ENCODE peak calls at places on chromosome 4, in nine cellular contexts. One of them, this sample, is unnamed.

GRCh38 chr4:1596393-1596792 is 87.7 kb downstream of the FAM53A start:
- DNase-seq in AG20443: no peak
- DNase-seq in LoVo: no peak
- DNase-seq in GM13976: no peak
- DNase-seq in EH: no peak
- DNase-seq in nucleus accumbens: no peak
- DNase-seq in choroid plexus epithelial cell: no peak
- DNase-seq in AG04449: no peak
- DNase-seq in activated CD4-positive, CD25-positive, alpha-beta regulatory T cell: no peak
- DNase-seq in this sample: no peak

GRCh38 chr4:186651624-186652023 is 72.0 kb downstream of the FAT1 start:
- DNase-seq in AG20443: no peak
- DNase-seq in LoVo: no peak
- DNase-seq in GM13976: no peak
- DNase-seq in EH: no peak
- DNase-seq in nucleus accumbens: no peak
- DNase-seq in choroid plexus epithelial cell: peak
- DNase-seq in AG04449: no peak
- DNase-seq in activated CD4-positive, CD25-positive, alpha-beta regulatory T cell: no peak
- DNase-seq in this sample: peak

GRCh38 chr4:1543976-1544375 is 137.7 kb upstream of the NKX1-1 start:
- DNase-seq in AG20443: no peak
- DNase-seq in LoVo: no peak
- DNase-seq in GM13976: no peak
- DNase-seq in EH: no peak
- DNase-seq in nucleus accumbens: no peak
- DNase-seq in choroid plexus epithelial cell: no peak
- DNase-seq in AG04449: no peak
- DNase-seq in activated CD4-positive, CD25-positive, alpha-beta regulatory T cell: no peak
- DNase-seq in this sample: no peak

GRCh38 chr4:108417923-108418322 is 202.5 kb upstream of the RPL34 start:
- DNase-seq in AG20443: no peak
- DNase-seq in LoVo: no peak
- DNase-seq in GM13976: no peak
- DNase-seq in EH: peak
- DNase-seq in nucleus accumbens: no peak
- DNase-seq in choroid plexus epithelial cell: peak
- DNase-seq in AG04449: no peak
- DNase-seq in activated CD4-positive, CD25-positive, alpha-beta regulatory T cell: no peak
- DNase-seq in this sample: no peak

GRCh38 chr4:143402776-143403550 is 66.3 kb downstream of the GAB1 start:
- DNase-seq in AG20443: no peak
- DNase-seq in LoVo: no peak
- DNase-seq in GM13976: no peak
- DNase-seq in EH: no peak
- DNase-seq in nucleus accumbens: no peak
- DNase-seq in choroid plexus epithelial cell: no peak
- DNase-seq in AG04449: no peak
- DNase-seq in activated CD4-positive, CD25-positive, alpha-beta regulatory T cell: no peak
- DNase-seq in this sample: peak

GRCh38 chr4:30743897-30744296 is 23.7 kb downstream of the PCDH7 start:
- DNase-seq in AG20443: no peak
- DNase-seq in LoVo: no peak
- DNase-seq in GM13976: no peak
- DNase-seq in EH: no peak
- DNase-seq in nucleus accumbens: no peak
- DNase-seq in choroid plexus epithelial cell: no peak
- DNase-seq in AG04449: no peak
- DNase-seq in activated CD4-positive, CD25-positive, alpha-beta regulatory T cell: no peak
- DNase-seq in this sample: no peak

GRCh38 chr4:48095441-48095840 is 38.6 kb downstream of the TXK start:
- DNase-seq in AG20443: no peak
- DNase-seq in LoVo: no peak
- DNase-seq in GM13976: no peak
- DNase-seq in EH: no peak
- DNase-seq in nucleus accumbens: no peak
- DNase-seq in choroid plexus epithelial cell: no peak
- DNase-seq in AG04449: no peak
- DNase-seq in activated CD4-positive, CD25-positive, alpha-beta regulatory T cell: no peak
- DNase-seq in this sample: no peak

GRCh38 chr4:1409806-1410425 is 3.7 kb upstream of the NKX1-1 start:
- DNase-seq in AG20443: no peak
- DNase-seq in LoVo: no peak
- DNase-seq in GM13976: peak
- DNase-seq in EH: no peak
- DNase-seq in nucleus accumbens: no peak
- DNase-seq in choroid plexus epithelial cell: no peak
- DNase-seq in AG04449: no peak
- DNase-seq in activated CD4-positive, CD25-positive, alpha-beta regulatory T cell: no peak
- DNase-seq in this sample: no peak

GRCh38 chr4:931194-931959 is 739 bp downstream of the GAK start:
- DNase-seq in AG20443: peak
- DNase-seq in LoVo: no peak
- DNase-seq in GM13976: no peak
- DNase-seq in EH: peak
- DNase-seq in nucleus accumbens: no peak
- DNase-seq in choroid plexus epithelial cell: peak
- DNase-seq in AG04449: no peak
- DNase-seq in activated CD4-positive, CD25-positive, alpha-beta regulatory T cell: no peak
- DNase-seq in this sample: no peak

GRCh38 chr4:144646523-144647094 is 653 bp downstream of the HHIP start:
- DNase-seq in AG20443: peak
- DNase-seq in LoVo: no peak
- DNase-seq in GM13976: peak
- DNase-seq in EH: peak
- DNase-seq in nucleus accumbens: no peak
- DNase-seq in choroid plexus epithelial cell: peak
- DNase-seq in AG04449: no peak
- DNase-seq in activated CD4-positive, CD25-positive, alpha-beta regulatory T cell: no peak
- DNase-seq in this sample: peak

GRCh38 chr4:33658971-33659370 is 2585.3 kb downstream of the ARAP2 start:
- DNase-seq in AG20443: no peak
- DNase-seq in LoVo: no peak
- DNase-seq in GM13976: no peak
- DNase-seq in EH: no peak
- DNase-seq in nucleus accumbens: no peak
- DNase-seq in choroid plexus epithelial cell: no peak
- DNase-seq in AG04449: no peak
- DNase-seq in activated CD4-positive, CD25-positive, alpha-beta regulatory T cell: no peak
- DNase-seq in this sample: peak

GRCh38 chr4:95537181-95537580 is 11.6 kb downstream of the UNC5C start:
- DNase-seq in AG20443: no peak
- DNase-seq in LoVo: no peak
- DNase-seq in GM13976: no peak
- DNase-seq in EH: no peak
- DNase-seq in nucleus accumbens: no peak
- DNase-seq in choroid plexus epithelial cell: no peak
- DNase-seq in AG04449: no peak
- DNase-seq in activated CD4-positive, CD25-positive, alpha-beta regulatory T cell: no peak
- DNase-seq in this sample: peak

GRCh38 chr4:151674804-151675290 is 86.0 kb downstream of the GATB start:
- DNase-seq in AG20443: peak
- DNase-seq in LoVo: no peak
- DNase-seq in GM13976: no peak
- DNase-seq in EH: no peak
- DNase-seq in nucleus accumbens: no peak
- DNase-seq in choroid plexus epithelial cell: peak
- DNase-seq in AG04449: no peak
- DNase-seq in activated CD4-positive, CD25-positive, alpha-beta regulatory T cell: no peak
- DNase-seq in this sample: peak

GRCh38 chr4:44447563-44448504 is 775 bp downstream of the KCTD8 start:
- DNase-seq in AG20443: peak
- DNase-seq in LoVo: no peak
- DNase-seq in GM13976: peak
- DNase-seq in EH: no peak
- DNase-seq in nucleus accumbens: peak
- DNase-seq in choroid plexus epithelial cell: peak
- DNase-seq in AG04449: no peak
- DNase-seq in activated CD4-positive, CD25-positive, alpha-beta regulatory T cell: no peak
- DNase-seq in this sample: peak

GRCh38 chr4:127782275-127783025 is at the start of gene HSPA4L:
- DNase-seq in AG20443: peak
- DNase-seq in LoVo: peak
- DNase-seq in GM13976: peak
- DNase-seq in EH: peak
- DNase-seq in nucleus accumbens: peak
- DNase-seq in choroid plexus epithelial cell: peak
- DNase-seq in AG04449: no peak
- DNase-seq in activated CD4-positive, CD25-positive, alpha-beta regulatory T cell: peak
- DNase-seq in this sample: peak

GRCh38 chr4:108118505-108118904 is 50.2 kb downstream of the LEF1 start:
- DNase-seq in AG20443: no peak
- DNase-seq in LoVo: peak
- DNase-seq in GM13976: peak
- DNase-seq in EH: no peak
- DNase-seq in nucleus accumbens: no peak
- DNase-seq in choroid plexus epithelial cell: peak
- DNase-seq in AG04449: no peak
- DNase-seq in activated CD4-positive, CD25-positive, alpha-beta regulatory T cell: peak
- DNase-seq in this sample: no peak

GRCh38 chr4:27770895-27771294 is 910.3 kb downstream of the STIM2 start:
- DNase-seq in AG20443: no peak
- DNase-seq in LoVo: no peak
- DNase-seq in GM13976: no peak
- DNase-seq in EH: no peak
- DNase-seq in nucleus accumbens: no peak
- DNase-seq in choroid plexus epithelial cell: no peak
- DNase-seq in AG04449: no peak
- DNase-seq in activated CD4-positive, CD25-positive, alpha-beta regulatory T cell: no peak
- DNase-seq in this sample: no peak

GRCh38 chr4:102585329-102585728 is 84.2 kb downstream of the NFKB1 start:
- DNase-seq in AG20443: no peak
- DNase-seq in LoVo: no peak
- DNase-seq in GM13976: no peak
- DNase-seq in EH: no peak
- DNase-seq in nucleus accumbens: no peak
- DNase-seq in choroid plexus epithelial cell: no peak
- DNase-seq in AG04449: no peak
- DNase-seq in activated CD4-positive, CD25-positive, alpha-beta regulatory T cell: no peak
- DNase-seq in this sample: no peak

GRCh38 chr4:153520871-153521329 is 54.7 kb downstream of the TMEM131L start:
- DNase-seq in AG20443: no peak
- DNase-seq in LoVo: no peak
- DNase-seq in GM13976: peak
- DNase-seq in EH: no peak
- DNase-seq in nucleus accumbens: no peak
- DNase-seq in choroid plexus epithelial cell: no peak
- DNase-seq in AG04449: no peak
- DNase-seq in activated CD4-positive, CD25-positive, alpha-beta regulatory T cell: no peak
- DNase-seq in this sample: no peak

GRCh38 chr4:16875487-16875886 is 23.0 kb downstream of the LDB2 start:
- DNase-seq in AG20443: peak
- DNase-seq in LoVo: no peak
- DNase-seq in GM13976: no peak
- DNase-seq in EH: peak
- DNase-seq in nucleus accumbens: no peak
- DNase-seq in choroid plexus epithelial cell: peak
- DNase-seq in AG04449: peak
- DNase-seq in activated CD4-positive, CD25-positive, alpha-beta regulatory T cell: no peak
- DNase-seq in this sample: no peak

GRCh38 chr4:11693693-11694092 is 265.0 kb upstream of the HS3ST1 start:
- DNase-seq in AG20443: no peak
- DNase-seq in LoVo: no peak
- DNase-seq in GM13976: no peak
- DNase-seq in EH: no peak
- DNase-seq in nucleus accumbens: no peak
- DNase-seq in choroid plexus epithelial cell: no peak
- DNase-seq in AG04449: no peak
- DNase-seq in activated CD4-positive, CD25-positive, alpha-beta regulatory T cell: no peak
- DNase-seq in this sample: no peak

GRCh38 chr4:161585011-161585410 is 578.8 kb downstream of the FSTL5 start:
- DNase-seq in AG20443: no peak
- DNase-seq in LoVo: no peak
- DNase-seq in GM13976: no peak
- DNase-seq in EH: no peak
- DNase-seq in nucleus accumbens: no peak
- DNase-seq in choroid plexus epithelial cell: no peak
- DNase-seq in AG04449: no peak
- DNase-seq in activated CD4-positive, CD25-positive, alpha-beta regulatory T cell: no peak
- DNase-seq in this sample: no peak

GRCh38 chr4:52574036-52574435 is 85.1 kb downstream of the USP46 start:
- DNase-seq in AG20443: no peak
- DNase-seq in LoVo: no peak
- DNase-seq in GM13976: no peak
- DNase-seq in EH: peak
- DNase-seq in nucleus accumbens: no peak
- DNase-seq in choroid plexus epithelial cell: no peak
- DNase-seq in AG04449: no peak
- DNase-seq in activated CD4-positive, CD25-positive, alpha-beta regulatory T cell: no peak
- DNase-seq in this sample: no peak

GRCh38 chr4:15695764-15696163 is 7.1 kb upstream of the BST1 start:
- DNase-seq in AG20443: no peak
- DNase-seq in LoVo: no peak
- DNase-seq in GM13976: no peak
- DNase-seq in EH: no peak
- DNase-seq in nucleus accumbens: no peak
- DNase-seq in choroid plexus epithelial cell: no peak
- DNase-seq in AG04449: no peak
- DNase-seq in activated CD4-positive, CD25-positive, alpha-beta regulatory T cell: no peak
- DNase-seq in this sample: no peak

GRCh38 chr4:187606581-187606980 is 389.0 kb upstream of the ZFP42 start:
- DNase-seq in AG20443: peak
- DNase-seq in LoVo: peak
- DNase-seq in GM13976: peak
- DNase-seq in EH: peak
- DNase-seq in nucleus accumbens: no peak
- DNase-seq in choroid plexus epithelial cell: peak
- DNase-seq in AG04449: no peak
- DNase-seq in activated CD4-positive, CD25-positive, alpha-beta regulatory T cell: no peak
- DNase-seq in this sample: peak

GRCh38 chr4:102339018-102339417 is 6.3 kb downstream of the SLC39A8 start:
- DNase-seq in AG20443: no peak
- DNase-seq in LoVo: no peak
- DNase-seq in GM13976: no peak
- DNase-seq in EH: no peak
- DNase-seq in nucleus accumbens: no peak
- DNase-seq in choroid plexus epithelial cell: no peak
- DNase-seq in AG04449: no peak
- DNase-seq in activated CD4-positive, CD25-positive, alpha-beta regulatory T cell: no peak
- DNase-seq in this sample: no peak

GRCh38 chr4:53098681-53099121 is 236.6 kb downstream of the RASL11B start:
- DNase-seq in AG20443: no peak
- DNase-seq in LoVo: no peak
- DNase-seq in GM13976: no peak
- DNase-seq in EH: peak
- DNase-seq in nucleus accumbens: no peak
- DNase-seq in choroid plexus epithelial cell: peak
- DNase-seq in AG04449: peak
- DNase-seq in activated CD4-positive, CD25-positive, alpha-beta regulatory T cell: no peak
- DNase-seq in this sample: no peak

GRCh38 chr4:153409412-153409811 is 56.7 kb upstream of the TMEM131L start:
- DNase-seq in AG20443: peak
- DNase-seq in LoVo: no peak
- DNase-seq in GM13976: no peak
- DNase-seq in EH: peak
- DNase-seq in nucleus accumbens: no peak
- DNase-seq in choroid plexus epithelial cell: peak
- DNase-seq in AG04449: no peak
- DNase-seq in activated CD4-positive, CD25-positive, alpha-beta regulatory T cell: no peak
- DNase-seq in this sample: no peak

GRCh38 chr4:131430302-131430701 is 1718.8 kb upstream of the PCDH10 start:
- DNase-seq in AG20443: no peak
- DNase-seq in LoVo: no peak
- DNase-seq in GM13976: no peak
- DNase-seq in EH: no peak
- DNase-seq in nucleus accumbens: no peak
- DNase-seq in choroid plexus epithelial cell: peak
- DNase-seq in AG04449: no peak
- DNase-seq in activated CD4-positive, CD25-positive, alpha-beta regulatory T cell: no peak
- DNase-seq in this sample: no peak

GRCh38 chr4:140109626-140110213 is 44.3 kb downstream of the MAML3 start:
- DNase-seq in AG20443: no peak
- DNase-seq in LoVo: no peak
- DNase-seq in GM13976: no peak
- DNase-seq in EH: no peak
- DNase-seq in nucleus accumbens: no peak
- DNase-seq in choroid plexus epithelial cell: no peak
- DNase-seq in AG04449: no peak
- DNase-seq in activated CD4-positive, CD25-positive, alpha-beta regulatory T cell: no peak
- DNase-seq in this sample: no peak

GRCh38 chr4:99405433-99406115 is 29.6 kb downstream of the ADH7 start:
- DNase-seq in AG20443: peak
- DNase-seq in LoVo: peak
- DNase-seq in GM13976: no peak
- DNase-seq in EH: peak
- DNase-seq in nucleus accumbens: no peak
- DNase-seq in choroid plexus epithelial cell: peak
- DNase-seq in AG04449: no peak
- DNase-seq in activated CD4-positive, CD25-positive, alpha-beta regulatory T cell: peak
- DNase-seq in this sample: peak